ENCODE peak calls at places on chromosomes 16 and 17, in seven cellular contexts. U is H9, A is neuronal stem cell, E is mesendoderm, J is H1, O is trophoblast cell, Z is mesenchymal stem cell. X is an unnamed sample.

GRCh38 chr16:57382535-57383275 is 10.4 kb downstream of the CX3CL1 start:
- DNase-seq in J (no peak), O (no peak), E (no peak), A (no peak), U (no peak), Z (no peak), X (no peak)

GRCh38 chr16:23948949-23949392 is 113.2 kb downstream of the PRKCB start:
- DNase-seq in E (no peak), Z (no peak), O (no peak), U (no peak), J (no peak), A (no peak), X (no peak)

GRCh38 chr17:43713494-43714162 is 45.0 kb downstream of the SOST start:
- DNase-seq in U (peak; percentile 61), A (no peak), O (peak; percentile 47), J (peak; percentile 70), Z (peak; percentile 42), E (peak; percentile 31), X (no peak)

GRCh38 chr17:53628011-53628410 is 194.7 kb upstream of the KIF2B start:
- DNase-seq in Z (peak; percentile 30), U (no peak), E (no peak), A (no peak), J (no peak), O (peak; percentile 33), X (peak; percentile 61)

GRCh38 chr16:49276646-49277385 is 4.8 kb downstream of the CBLN1 start:
- DNase-seq in A (no peak), O (no peak), E (peak; percentile 27), J (peak; percentile 52), U (peak; percentile 53), Z (no peak), X (no peak)

GRCh38 chr17:77476006-77476405 is 335.2 kb downstream of the SEC14L1 start:
- DNase-seq in A (no peak), U (no peak), O (no peak), J (no peak), E (no peak), Z (no peak), X (no peak)

GRCh38 chr16:74740795-74741304 is 33.8 kb downstream of the FA2H start:
- DNase-seq in U (no peak), A (no peak), J (no peak), O (no peak), Z (no peak), E (no peak), X (no peak)

GRCh38 chr17:44043326-44043725 is 23.1 kb downstream of the LSM12 start:
- DNase-seq in E (no peak), O (peak; percentile 16), J (no peak), Z (peak; percentile 82), A (no peak), U (no peak), X (peak; percentile 63)

GRCh38 chr17:61499632-61500031 is 47.4 kb downstream of the TBX4 start:
- DNase-seq in A (no peak), O (no peak), U (no peak), E (no peak), Z (no peak), J (no peak), X (no peak)

GRCh38 chr16:72542103-72542502 is 370.1 kb upstream of the PMFBP1 start:
- DNase-seq in J (no peak), O (no peak), Z (no peak), U (no peak), E (no peak), A (no peak), X (no peak)

GRCh38 chr17:35889241-35889640 is 9.1 kb upstream of the CCL5 start:
- DNase-seq in Z (no peak), U (no peak), J (no peak), O (no peak), E (no peak), A (no peak), X (no peak)

GRCh38 chr16:53090591-53091507 is 36.1 kb downstream of the CHD9 start:
- DNase-seq in E (peak; percentile 74), J (no peak), U (no peak), Z (peak; percentile 57), O (no peak), A (no peak), X (peak; percentile 98)

GRCh38 chr17:78337244-78338109 is 22.4 kb downstream of the SOCS3 start:
- DNase-seq in U (peak; percentile 36), O (peak; percentile 54), E (peak; percentile 42), A (no peak), Z (peak; percentile 84), J (no peak), X (peak; percentile 93)

GRCh38 chr17:77923776-77924513 is 34.6 kb upstream of the TNRC6C start:
- DNase-seq in A (no peak), J (no peak), U (peak; percentile 75), Z (no peak), O (no peak), E (no peak), X (no peak)

GRCh38 chr16:12741176-12741575 is 62.5 kb downstream of the CPPED1 start:
- DNase-seq in A (no peak), O (no peak), J (no peak), U (no peak), Z (no peak), E (no peak), X (no peak)

GRCh38 chr17:74738051-74738996 is 1.3 kb downstream of the RAB37 start:
- DNase-seq in U (no peak), Z (no peak), E (no peak), O (no peak), J (no peak), A (no peak), X (no peak)

GRCh38 chr16:1680361-1680760 is 2.3 kb downstream of the JPT2 start:
- DNase-seq in A (no peak), O (no peak), U (no peak), Z (no peak), J (no peak), E (no peak), X (no peak)

GRCh38 chr16:49701867-49702494 is 153.9 kb downstream of the ZNF423 start:
- DNase-seq in Z (peak; percentile 9), A (peak; percentile 76), O (no peak), J (peak; percentile 74), E (peak; percentile 80), U (peak; percentile 75), X (no peak)

GRCh38 chr17:70938311-70938710 is 769.0 kb downstream of the KCNJ2 start:
- DNase-seq in A (no peak), U (no peak), Z (no peak), E (no peak), O (no peak), J (no peak), X (no peak)

GRCh38 chr16:77213542-77214108 is 14.4 kb downstream of the SYCE1L start:
- DNase-seq in A (no peak), J (no peak), U (no peak), E (no peak), O (peak; percentile 33), Z (peak; percentile 89), X (peak; percentile 86)

GRCh38 chr17:76408037-76408849 is 23.8 kb downstream of the SPHK1 start:
- DNase-seq in J (peak; percentile 88), A (peak; percentile 32), O (peak; percentile 74), E (peak; percentile 68), U (peak; percentile 78), Z (peak; percentile 52), X (peak; percentile 39)

GRCh38 chr17:27920569-27920968 is 27.4 kb upstream of the LYRM9 start:
- DNase-seq in Z (no peak), O (no peak), J (no peak), A (no peak), U (no peak), E (no peak), X (no peak)
- H3K4ac ChIP-seq in Z (no peak overlapping the region), O (no peak overlapping the region), J (no peak overlapping the region), A (no peak overlapping the region), U (no peak overlapping the region), E (no peak overlapping the region), X (no peak overlapping the region)

GRCh38 chr16:69726313-69727060 is at the start of gene NQO1:
- DNase-seq in E (peak; percentile 99), O (peak; percentile 80), Z (peak; percentile 99), U (peak; percentile 99), A (peak; percentile 83), J (peak; percentile 96), X (peak; percentile 97)
- H3K4ac ChIP-seq in E (peak within 1 kb of the TSS; percentile 97), O (peak within 1 kb of the TSS; percentile 72), Z (peak within 1 kb of the TSS; percentile 99), U (no peak within 1 kb of the TSS), A (no peak within 1 kb of the TSS), J (peak within 1 kb of the TSS; percentile 89), X (peak within 1 kb of the TSS; percentile 100)

DNA sequence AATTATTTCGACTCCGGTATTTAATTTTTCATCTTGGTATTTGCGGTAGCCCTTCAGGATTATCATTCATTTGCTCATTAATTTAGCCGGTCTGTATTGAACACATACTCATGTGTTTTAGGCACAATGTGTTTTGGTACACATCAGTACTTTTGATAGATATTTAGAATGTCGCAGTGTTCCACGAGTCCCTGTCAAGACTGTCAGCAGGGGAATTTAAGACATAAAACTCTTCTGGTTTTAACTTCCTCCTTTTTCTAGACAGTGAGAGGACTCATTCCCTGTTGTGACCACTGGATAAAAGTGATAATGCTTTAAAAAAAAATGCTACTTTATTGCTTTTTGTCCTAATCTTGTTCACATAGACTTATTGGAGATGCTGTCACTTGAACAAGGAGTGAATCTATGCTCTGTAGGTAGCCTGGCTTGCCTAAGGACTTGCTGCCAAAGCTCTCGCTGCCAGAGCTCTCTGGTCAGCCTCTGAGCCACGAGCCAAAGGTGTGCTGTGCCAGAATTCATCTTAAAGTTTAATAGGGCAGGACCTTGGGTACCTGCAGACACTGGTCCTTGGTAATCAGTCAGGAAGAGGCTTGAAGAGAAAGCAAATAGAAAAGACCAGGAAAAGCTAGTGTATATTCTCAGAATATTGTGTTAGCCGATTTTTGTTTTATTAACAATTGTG is 5.3 kb downstream of the DCAF7 start:
- DNase-seq in U (no peak), E (no peak), J (no peak), O (no peak), Z (no peak), A (no peak), X (no peak)
- H3K4ac ChIP-seq in U (no peak overlapping the region), E (no peak overlapping the region), J (no peak overlapping the region), O (peak overlapping the region; percentile 79), Z (no peak overlapping the region), A (no peak overlapping the region), X (no peak overlapping the region)

GRCh38 chr16:19812986-19813385 is 71.7 kb downstream of the GPRC5B start:
- DNase-seq in J (no peak), U (no peak), Z (no peak), A (no peak), E (no peak), O (no peak), X (no peak)

GRCh38 chr16:19808061-19808621 is 76.5 kb downstream of the GPRC5B start:
- DNase-seq in O (no peak), J (no peak), A (no peak), E (no peak), U (no peak), Z (no peak), X (no peak)

GRCh38 chr16:19809121-19809635 is 75.5 kb downstream of the GPRC5B start:
- DNase-seq in A (no peak), E (peak; percentile 13), Z (peak; percentile 24), U (no peak), O (peak; percentile 70), J (no peak), X (peak; percentile 36)

GRCh38 chr16:19810817-19811731 is 73.6 kb downstream of the GPRC5B start:
- DNase-seq in Z (peak; percentile 64), J (no peak), O (peak; percentile 46), A (no peak), U (no peak), E (no peak), X (peak; percentile 95)

DNA sequence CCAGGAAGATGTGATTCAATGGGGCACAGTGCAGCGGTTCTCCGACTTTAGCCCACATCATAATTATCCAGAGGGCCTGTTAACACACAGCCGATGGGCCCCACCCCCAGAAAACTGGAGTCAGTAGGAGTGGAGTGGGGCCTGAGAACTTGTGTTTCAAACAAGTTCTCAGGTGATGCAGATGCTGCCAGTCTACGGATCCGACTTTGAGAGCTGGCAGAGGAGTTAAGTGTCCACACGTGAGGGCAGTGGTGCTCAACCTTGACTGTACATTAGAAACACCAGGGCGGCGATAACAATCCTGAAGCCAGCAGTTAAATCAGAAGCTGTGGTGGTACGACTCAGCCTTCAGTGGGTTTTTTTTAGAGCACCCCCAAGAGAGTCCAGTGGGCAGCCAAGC is 75.0 kb downstream of the GPRC5B start:
- DNase-seq in E (no peak), J (no peak), U (no peak), Z (no peak), O (no peak), A (no peak), X (no peak)
- H3K4ac ChIP-seq in E (no peak overlapping the region), J (no peak overlapping the region), U (no peak overlapping the region), Z (no peak overlapping the region), O (no peak overlapping the region), A (no peak overlapping the region), X (peak overlapping the region; percentile 59)

X was measured in IMR-90.